ENCODE peak calls at places on chromosome X, in five cellular contexts. E, H, L, M and Z are unnamed samples.

GRCh38 chrX:53088136-53088974 is 5.6 kb upstream of the KANTR start:
- DNase-seq in E (peak), H (peak), L (no peak), M (peak), Z (peak)

GRCh38 chrX:139973290-139973689 is 8.0 kb upstream of the CXorf66 start:
- DNase-seq in E (no peak), H (no peak), L (no peak), M (no peak), Z (no peak)

GRCh38 chrX:48489892-48490291 is 13.9 kb downstream of the FTSJ1 start:
- DNase-seq in E (no peak), H (no peak), L (no peak), M (no peak), Z (no peak)

GRCh38 chrX:30085571-30085970 is 129.8 kb upstream of the MAGEB2 start:
- DNase-seq in E (no peak), H (no peak), L (no peak), M (no peak), Z (no peak)

GRCh38 chrX:45592067-45592466 is 391.4 kb upstream of the DIPK2B start:
- DNase-seq in E (no peak), H (no peak), L (no peak), M (no peak), Z (no peak)

GRCh38 chrX:20205927-20206708 is 60.6 kb downstream of the RPS6KA3 start:
- DNase-seq in E (no peak), H (no peak), L (no peak), M (no peak), Z (no peak)

GRCh38 chrX:11064851-11065600 is 46.1 kb upstream of the HCCS start:
- DNase-seq in E (no peak), H (no peak), L (no peak), M (no peak), Z (no peak)

GRCh38 chrX:46180258-46180687 is 364.9 kb downstream of the ZNF674 start:
- DNase-seq in E (no peak), H (no peak), L (no peak), M (no peak), Z (no peak)

GRCh38 chrX:14864626-14865025 is 8.2 kb downstream of the FANCB start:
- DNase-seq in E (no peak), H (no peak), L (no peak), M (no peak), Z (no peak)

GRCh38 chrX:82648062-82648461 is 860.0 kb upstream of the POU3F4 start:
- DNase-seq in E (no peak), H (peak), L (no peak), M (no peak), Z (no peak)